ENCODE peak calls at places on chromosome 2, in five cellular contexts. I, C, W, X and F are unnamed samples.

GRCh38 chr2:42100696-42101585 is 53.1 kb downstream of the PKDCC start:
- DNase-seq in I (peak), C (peak), W (no peak), X (no peak), F (peak)

GRCh38 chr2:45554073-45554742 is 56.9 kb downstream of the SRBD1 start:
- DNase-seq in I (no peak), C (no peak), W (peak), X (no peak), F (no peak)

GRCh38 chr2:152542995-152543481 is 174.2 kb downstream of the PRPF40A start:
- DNase-seq in I (no peak), C (no peak), W (peak), X (peak), F (no peak)

GRCh38 chr2:197327776-197328169 is 17.2 kb upstream of the ANKRD44 start:
- DNase-seq in I (no peak), C (no peak), W (no peak), X (no peak), F (no peak)

GRCh38 chr2:42216712-42217111 is 47.6 kb downstream of the EML4 start:
- DNase-seq in I (no peak), C (no peak), W (peak), X (no peak), F (no peak)

GRCh38 chr2:120134263-120134662 is 88.9 kb downstream of the TMEM185B start:
- DNase-seq in I (no peak), C (no peak), W (peak), X (no peak), F (no peak)

GRCh38 chr2:231410293-231411004 is 14.9 kb downstream of the B3GNT7 start:
- DNase-seq in I (no peak), C (no peak), W (no peak), X (no peak), F (no peak)

GRCh38 chr2:10412380-10412779 is 35.7 kb downstream of the ODC1 start:
- DNase-seq in I (no peak), C (peak), W (peak), X (no peak), F (no peak)

GRCh38 chr2:96962567-96963203 is 23.7 kb downstream of the FAM178B start:
- DNase-seq in I (no peak), C (no peak), W (no peak), X (no peak), F (no peak)

DNA sequence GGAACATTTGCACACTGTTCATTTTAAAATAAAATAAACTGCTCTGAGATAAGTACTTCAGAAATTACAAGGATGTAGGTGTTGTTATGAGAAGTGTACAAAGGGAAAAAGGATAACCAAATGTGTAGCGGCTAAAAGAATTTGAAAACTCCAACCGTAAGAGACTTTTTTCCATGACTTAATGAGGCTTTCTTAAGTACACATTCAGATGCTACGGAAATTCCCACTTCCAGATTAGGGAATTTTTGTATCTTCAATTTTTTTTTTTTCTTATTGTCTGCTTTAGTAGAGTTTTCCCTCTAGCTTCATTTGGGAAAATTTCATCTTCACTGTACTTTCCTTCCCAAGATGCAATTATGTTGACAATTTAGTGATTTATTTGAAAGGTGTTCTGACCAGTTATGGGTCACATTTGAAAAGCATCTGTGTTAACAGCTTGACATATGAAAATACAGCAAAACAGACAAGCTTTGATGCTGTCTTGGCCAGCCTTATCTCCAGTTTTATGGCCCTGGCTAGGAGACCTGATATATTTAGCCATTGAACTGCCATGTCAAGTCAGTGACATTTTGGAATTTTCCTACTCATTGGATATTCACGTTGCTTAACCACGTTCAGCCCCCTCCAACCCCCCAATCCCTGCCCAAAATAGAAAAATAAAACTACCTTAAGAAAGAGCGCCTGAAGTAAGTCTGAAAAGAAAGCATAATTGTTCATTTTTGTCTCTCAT is 105.6 kb downstream of the FEZ2 start:
- DNase-seq in I (no peak), C (no peak), W (no peak), X (no peak), F (no peak)
- H3K27ac ChIP-seq in I (peak), C (no peak), W (no peak), X (no peak), F (peak)

DNA sequence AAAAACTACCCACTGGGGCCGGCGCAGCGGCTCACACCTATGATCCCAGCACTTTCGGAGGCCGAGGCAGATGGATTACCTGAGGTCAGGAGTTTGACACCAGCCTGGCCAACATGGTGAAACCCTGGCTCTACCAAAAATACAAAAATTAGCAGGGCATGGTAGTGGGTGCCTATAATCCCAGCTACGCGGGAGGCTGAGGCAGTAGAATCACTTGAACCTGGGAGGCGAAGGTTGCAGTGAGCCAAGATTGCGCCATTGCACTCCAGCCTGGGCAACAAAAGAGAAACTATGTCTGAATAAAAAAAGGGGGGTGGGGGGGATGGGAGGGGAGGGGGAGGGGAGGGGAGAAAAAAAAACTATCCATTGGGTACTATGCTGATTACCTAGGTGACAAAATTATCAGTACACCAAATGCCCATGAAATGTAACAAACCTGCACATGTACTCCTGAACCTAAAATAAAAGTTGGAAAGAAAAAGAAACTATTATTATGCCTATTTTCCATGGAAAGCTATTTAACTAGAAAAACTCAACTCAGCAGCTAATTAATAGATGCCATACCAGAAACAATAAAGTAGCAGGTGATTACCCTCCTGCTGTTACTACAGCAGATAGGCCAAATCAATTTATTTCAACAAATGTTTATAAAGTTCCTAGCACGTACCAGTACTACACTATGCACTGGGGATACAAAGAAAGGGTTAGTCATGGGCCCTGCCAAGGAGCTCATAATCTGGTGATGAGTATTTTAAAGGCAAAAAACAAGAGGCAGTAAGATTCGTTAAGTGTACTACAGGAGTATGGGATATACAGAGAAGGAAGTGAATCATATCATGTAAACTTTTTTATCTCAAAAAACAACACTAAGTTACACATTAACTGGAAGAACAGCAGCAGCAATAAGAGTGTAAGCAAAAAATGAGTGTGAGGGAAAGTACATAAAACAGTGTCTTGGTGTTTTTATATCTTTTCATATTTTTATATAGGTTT is 112.8 kb upstream of the SLC39A10 start:
- DNase-seq in I (no peak), C (no peak), W (peak), X (no peak), F (no peak)
- H3K27ac ChIP-seq in I (no peak), C (no peak), W (no peak), X (no peak), F (no peak)

GRCh38 chr2:8889978-8890377 is 52.6 kb upstream of the KIDINS220 start:
- DNase-seq in I (no peak), C (no peak), W (no peak), X (no peak), F (no peak)
- H3K27ac ChIP-seq in I (no peak), C (no peak), W (no peak), X (no peak), F (no peak)

GRCh38 chr2:43616967-43617366 is 20.1 kb upstream of the PLEKHH2 start:
- DNase-seq in I (no peak), C (no peak), W (no peak), X (no peak), F (no peak)

GRCh38 chr2:43623052-43623451 is 14.0 kb upstream of the PLEKHH2 start:
- DNase-seq in I (peak), C (peak), W (no peak), X (no peak), F (no peak)

GRCh38 chr2:43619511-43619910 is 17.5 kb upstream of the PLEKHH2 start:
- DNase-seq in I (no peak), C (no peak), W (no peak), X (no peak), F (no peak)
- H3K27ac ChIP-seq in I (no peak), C (no peak), W (no peak), X (no peak), F (no peak)

DNA sequence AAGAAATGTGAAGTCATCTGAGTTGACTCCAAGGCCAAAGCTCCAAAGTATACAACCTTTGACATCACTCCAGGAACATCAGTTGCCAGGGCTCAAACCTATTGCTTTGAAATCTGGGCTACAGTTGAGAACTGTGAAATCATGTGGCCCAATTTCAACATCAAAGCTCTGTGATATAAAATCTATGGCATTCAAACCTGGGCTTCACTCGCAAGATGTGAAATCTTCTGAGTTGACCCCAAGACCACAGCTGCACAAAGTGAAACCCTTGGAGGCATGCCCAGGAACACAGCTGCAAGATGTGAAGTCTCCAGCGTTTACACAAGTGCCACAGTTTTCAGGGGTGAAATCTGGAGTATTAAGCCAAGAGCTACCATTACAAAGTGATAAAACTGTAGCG is 9.4 kb upstream of the ZNF512 start:
- DNase-seq in I (no peak), C (no peak), W (no peak), X (no peak), F (no peak)
- H3K27ac ChIP-seq in I (no peak), C (no peak), W (no peak), X (no peak), F (no peak)

DNA sequence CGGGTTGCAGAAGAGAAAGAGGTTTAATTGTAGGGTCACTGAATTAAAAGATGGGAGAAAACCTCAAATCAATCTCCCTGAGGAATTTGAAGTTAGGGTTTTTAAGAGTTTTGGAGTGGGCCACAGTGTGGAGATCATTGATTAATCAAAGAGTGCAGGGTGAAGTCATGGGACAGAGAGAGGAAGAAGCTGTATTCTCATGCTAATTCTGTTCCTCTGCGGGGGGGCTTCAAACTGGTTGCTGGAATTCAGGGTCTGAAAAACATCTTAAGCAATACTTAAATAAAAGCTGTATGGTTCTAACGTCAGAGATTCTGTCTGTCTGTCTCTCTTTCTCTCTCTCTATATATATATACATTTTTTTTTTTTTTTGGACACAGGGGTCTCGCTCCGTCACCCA is 169.8 kb upstream of the SPATS2L start:
- DNase-seq in I (no peak), C (no peak), W (no peak), X (no peak), F (no peak)
- H3K27ac ChIP-seq in I (no peak), C (no peak), W (no peak), X (no peak), F (no peak)

GRCh38 chr2:235638541-235639192 is 144.8 kb downstream of the AGAP1 start:
- DNase-seq in I (no peak), C (no peak), W (no peak), X (peak), F (no peak)
- H3K27ac ChIP-seq in I (peak), C (peak), W (no peak), X (peak), F (peak)